ENCODE peak calls at places on chromosome 3, in five cellular contexts. R is omental fat pad, E is AG08395, U is AML-193, W is NCI-H2081. J is an unnamed sample.

GRCh38 chr3:170372190-170372879 is 14.8 kb downstream of the SKIL start:
- DNase-seq in R (no peak), E (no peak), U (no peak), W (no peak), J (no peak)

GRCh38 chr3:16311960-16312451 is 47.0 kb downstream of the OXNAD1 start:
- DNase-seq in R (no peak), E (no peak), U (peak; percentile 84), W (no peak), J (no peak)

GRCh38 chr3:73759290-73759689 is 134.5 kb upstream of the PDZRN3 start:
- DNase-seq in R (no peak), E (peak; percentile 4), U (no peak), W (no peak), J (no peak)

GRCh38 chr3:184524981-184525336 is 36.6 kb upstream of the EPHB3 start:
- DNase-seq in R (no peak), E (no peak), U (peak; percentile 57), W (no peak), J (peak; percentile 54)

GRCh38 chr3:9008550-9009255 is 45.4 kb upstream of the RAD18 start:
- DNase-seq in R (no peak), E (peak; percentile 84), U (no peak), W (no peak), J (peak; percentile 82)

GRCh38 chr3:172676208-172676920 is 34.5 kb downstream of the NCEH1 start:
- DNase-seq in R (no peak), E (no peak), U (no peak), W (no peak), J (no peak)

GRCh38 chr3:194364652-194365434 is 4.7 kb downstream of the LRRC15 start:
- DNase-seq in R (no peak), E (peak; percentile 74), U (no peak), W (peak; percentile 98), J (peak; percentile 68)

GRCh38 chr3:72432271-72432670 is 416.0 kb downstream of the SHQ1 start:
- DNase-seq in R (no peak), E (no peak), U (no peak), W (no peak), J (no peak)

GRCh38 chr3:59127071-59127470 is 77.2 kb upstream of the CFAP20DC start:
- DNase-seq in R (no peak), E (peak; percentile 79), U (no peak), W (no peak), J (no peak)

GRCh38 chr3:123658118-123658859 is 73.4 kb upstream of the HACD2 start:
- DNase-seq in R (no peak), E (peak; percentile 64), U (no peak), W (no peak), J (peak; percentile 86)

GRCh38 chr3:50246517-50246954 is 10.5 kb downstream of the GNAI2 start:
- DNase-seq in R (no peak), E (peak; percentile 80), U (peak; percentile 86), W (no peak), J (peak; percentile 95)

GRCh38 chr3:183116051-183116614 is 16.8 kb upstream of the MCCC1 start:
- DNase-seq in R (no peak), E (no peak), U (no peak), W (peak; percentile 100), J (peak; percentile 18)

GRCh38 chr3:5058463-5058862 is 63.6 kb upstream of the ARL8B start:
- DNase-seq in R (no peak), E (peak; percentile 55), U (no peak), W (no peak), J (peak; percentile 54)

GRCh38 chr3:178406206-178406605 is 130.0 kb upstream of the KCNMB2 start:
- DNase-seq in R (no peak), E (peak; percentile 64), U (no peak), W (no peak), J (no peak)

GRCh38 chr3:97197083-97197482 is 382.7 kb downstream of the EPHA6 start:
- DNase-seq in R (no peak), E (no peak), U (no peak), W (no peak), J (no peak)

GRCh38 chr3:30084304-30084703 is 522.1 kb upstream of the TGFBR2 start:
- DNase-seq in R (no peak), E (no peak), U (no peak), W (no peak), J (no peak)

GRCh38 chr3:127066635-127067034 is 83.7 kb downstream of the PLXNA1 start:
- DNase-seq in R (no peak), E (no peak), U (no peak), W (no peak), J (no peak)

GRCh38 chr3:182165234-182165633 is 453.5 kb downstream of the SOX2 start:
- DNase-seq in R (no peak), E (no peak), U (no peak), W (no peak), J (no peak)

GRCh38 chr3:119620899-119621298 is 23.2 kb downstream of the PLA1A start:
- DNase-seq in R (no peak), E (no peak), U (no peak), W (no peak), J (no peak)

GRCh38 chr3:50194903-50195500 is 3.6 kb downstream of the GNAT1 start:
- DNase-seq in R (no peak), E (no peak), U (no peak), W (no peak), J (no peak)

GRCh38 chr3:108509263-108509662 is 1.1 kb downstream of the MYH15 start:
- DNase-seq in R (no peak), E (no peak), U (no peak), W (no peak), J (peak; percentile 24)

GRCh38 chr3:45715945-45716344 is 26.7 kb downstream of the SACM1L start:
- DNase-seq in R (no peak), E (no peak), U (no peak), W (no peak), J (peak; percentile 29)

GRCh38 chr3:161142486-161142885 is 37.3 kb upstream of the B3GALNT1 start:
- DNase-seq in R (no peak), E (peak; percentile 10), U (no peak), W (no peak), J (peak; percentile 39)

GRCh38 chr3:34207826-34208225 is 409.4 kb downstream of the PDCD6IP start:
- DNase-seq in R (no peak), E (no peak), U (no peak), W (no peak), J (no peak)

GRCh38 chr3:172065967-172066762 is 26.8 kb downstream of the FNDC3B start:
- DNase-seq in R (no peak), E (peak; percentile 30), U (no peak), W (no peak), J (peak; percentile 29)

J was measured in foreskin fibroblast.